ENCODE peak calls at places on chromosomes 6 and 20, in eight cellular contexts. A is stomach; B is mucosa of descending colon; F is coronary artery; Y is CD8-positive, alpha-beta T cell; W is NB4; Q is astrocyte of the spinal cord; D is upper lobe of left lung. R is an unnamed sample.

GRCh38 chr6:105346052-105346451 is 56.8 kb downstream of the PREP start:
- DNase-seq in A (no peak), B (no peak), F (no peak), Y (no peak), W (no peak), Q (peak), D (no peak), R (peak)

GRCh38 chr20:48823960-48824497 is 3.8 kb downstream of the PREX1 start:
- DNase-seq in A (no peak), B (no peak), F (no peak), Y (peak), W (peak), Q (peak), D (no peak), R (peak)

GRCh38 chr6:70547313-70547712 is 19.4 kb upstream of the SDHAF4 start:
- DNase-seq in A (no peak), B (no peak), F (no peak), Y (no peak), W (peak), Q (peak), D (no peak), R (peak)

GRCh38 chr6:144219056-144219685 is 66.0 kb upstream of the UTRN start:
- DNase-seq in A (no peak), B (no peak), F (no peak), Y (no peak), W (peak), Q (peak), D (no peak), R (peak)

GRCh38 chr6:12051861-12052368 is 39.8 kb downstream of the HIVEP1 start:
- DNase-seq in A (no peak), B (peak), F (no peak), Y (peak), W (peak), Q (peak), D (no peak), R (no peak)

GRCh38 chr6:145886228-145886956 is 71.8 kb upstream of the FBXO30 start:
- DNase-seq in A (no peak), B (no peak), F (no peak), Y (no peak), W (no peak), Q (peak), D (no peak), R (peak)

GRCh38 chr20:23595941-23596340 is 9.8 kb downstream of the CST9 start:
- DNase-seq in A (no peak), B (no peak), F (no peak), Y (no peak), W (no peak), Q (no peak), D (no peak), R (no peak)

GRCh38 chr6:45422541-45423110 is 44.9 kb upstream of the SUPT3H start:
- DNase-seq in A (peak), B (no peak), F (no peak), Y (peak), W (peak), Q (no peak), D (peak), R (no peak)

GRCh38 chr6:9646346-9647042 is 768.4 kb downstream of the TFAP2A start:
- DNase-seq in A (no peak), B (no peak), F (no peak), Y (no peak), W (peak), Q (no peak), D (no peak), R (no peak)

GRCh38 chr6:124858564-124858963 is 103.7 kb upstream of the RNF217 start:
- DNase-seq in A (no peak), B (no peak), F (no peak), Y (no peak), W (no peak), Q (no peak), D (no peak), R (no peak)

GRCh38 chr6:98463038-98463437 is 371.3 kb upstream of the POU3F2 start:
- DNase-seq in A (no peak), B (no peak), F (no peak), Y (no peak), W (no peak), Q (no peak), D (no peak), R (no peak)

GRCh38 chr6:118663993-118664985 is 12.9 kb upstream of the CEP85L start:
- DNase-seq in A (no peak), B (no peak), F (no peak), Y (no peak), W (no peak), Q (no peak), D (no peak), R (no peak)

GRCh38 chr6:11730645-11731044 is 48.0 kb downstream of the ADTRP start:
- DNase-seq in A (no peak), B (no peak), F (no peak), Y (no peak), W (peak), Q (no peak), D (no peak), R (no peak)

GRCh38 chr6:24935323-24935722 is 437 bp downstream of the RIPOR2 start:
- DNase-seq in A (no peak), B (no peak), F (no peak), Y (no peak), W (no peak), Q (no peak), D (no peak), R (peak)

GRCh38 chr6:148711833-148712653 is 34.8 kb upstream of the UST start:
- DNase-seq in A (no peak), B (no peak), F (no peak), Y (no peak), W (no peak), Q (no peak), D (no peak), R (peak)

GRCh38 chr6:43790031-43790430 is 20.0 kb downstream of the VEGFA start:
- DNase-seq in A (no peak), B (no peak), F (no peak), Y (no peak), W (peak), Q (no peak), D (no peak), R (peak)

DNA sequence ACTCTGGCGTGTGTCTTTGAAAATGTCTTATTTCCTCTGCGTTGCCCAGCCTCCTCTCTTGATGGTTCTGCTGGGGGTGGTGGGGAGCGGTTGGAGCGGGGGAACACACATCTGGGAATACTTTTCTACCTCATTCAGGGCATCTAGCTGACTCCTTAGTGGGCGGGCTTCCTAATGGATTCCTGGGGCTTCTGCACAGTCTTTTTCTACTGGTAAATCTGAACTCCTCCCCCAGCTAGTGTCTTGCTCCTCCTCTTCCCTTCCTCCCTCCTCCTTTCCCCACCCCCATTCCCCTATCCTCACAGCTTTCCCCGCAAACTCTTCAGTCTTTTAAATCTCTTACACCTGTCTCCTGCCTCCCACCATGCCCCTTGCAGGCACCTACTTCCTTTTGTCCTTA is 74.4 kb downstream of the PRL start:
- DNase-seq in A (no peak), B (no peak), F (no peak), Y (no peak), W (no peak), Q (no peak), D (no peak), R (no peak)
- H3K4me3 ChIP-seq in A (no peak), B (no peak), F (no peak), Y (no peak), W (no peak), Q (no peak), D (no peak), R (no peak)

DNA sequence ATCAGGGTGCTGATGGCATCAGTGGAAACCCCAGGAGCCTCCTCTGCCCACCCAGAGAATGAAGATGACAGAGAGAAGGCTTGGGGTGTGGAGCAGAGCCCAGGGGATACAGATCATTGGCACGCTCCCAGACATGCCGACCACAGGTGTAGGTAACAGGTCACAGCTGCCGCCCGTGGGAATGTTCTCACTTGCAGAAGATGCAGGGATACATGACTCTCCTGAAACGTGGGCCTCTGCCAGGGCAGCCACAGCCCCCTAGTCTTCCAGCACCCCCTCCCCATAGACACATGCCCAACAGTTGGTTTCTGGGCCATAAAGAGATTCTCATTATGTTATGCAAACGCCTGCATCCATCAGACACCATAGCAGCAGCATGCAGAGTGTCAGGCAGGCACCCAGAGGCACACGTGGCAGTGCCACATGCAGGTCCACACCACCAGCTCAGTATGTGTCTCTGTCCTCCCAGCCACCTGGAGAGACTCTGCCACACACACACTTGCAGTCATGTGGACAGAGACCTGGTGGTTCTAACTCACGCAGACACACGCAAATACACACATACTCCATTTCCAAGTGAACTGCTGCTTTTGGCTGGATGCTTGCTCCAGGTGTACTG is 45.5 kb downstream of the LRFN2 start:
- DNase-seq in A (no peak), B (no peak), F (no peak), Y (no peak), W (no peak), Q (no peak), D (no peak), R (no peak)
- TF ChIP-seq CTCF in A (no peak), B (no peak), F (no peak), Y (no peak), W (no peak), Q (no peak), D (no peak), R (no peak)

DNA sequence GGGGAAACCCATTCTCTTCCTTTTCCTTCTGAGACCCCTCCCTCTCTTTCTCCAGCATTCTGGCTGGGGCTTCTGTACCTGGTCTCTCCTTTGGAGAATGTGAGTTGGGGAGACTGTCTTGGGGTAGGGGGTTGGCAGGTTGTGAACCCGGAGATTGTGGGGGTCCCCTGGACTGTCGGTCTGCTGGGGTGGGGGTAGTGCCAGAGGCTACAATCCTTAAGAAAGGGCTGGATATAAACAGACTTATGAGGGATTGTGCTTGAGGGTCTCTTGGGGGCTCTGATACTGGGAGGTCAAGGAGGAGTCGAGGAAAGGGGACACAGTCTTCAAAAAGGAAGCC is 2.4 kb downstream of the SPAG4 start:
- DNase-seq in A (no peak), B (no peak), F (no peak), Y (no peak), W (no peak), Q (no peak), D (no peak), R (no peak)
- H3K4me3 ChIP-seq in A (peak), B (no peak), F (peak), Y (peak), W (peak), Q (peak), D (peak), R (peak)

GRCh38 chr6:36897629-36898028 is 11.9 kb downstream of the C6orf89 start:
- DNase-seq in A (no peak), B (no peak), F (no peak), Y (peak), W (no peak), Q (peak), D (no peak), R (no peak)
- TF ChIP-seq CTCF in A (no peak), B (no peak), F (no peak), Y (no peak), W (no peak), Q (peak), D (no peak), R (no peak)

DNA sequence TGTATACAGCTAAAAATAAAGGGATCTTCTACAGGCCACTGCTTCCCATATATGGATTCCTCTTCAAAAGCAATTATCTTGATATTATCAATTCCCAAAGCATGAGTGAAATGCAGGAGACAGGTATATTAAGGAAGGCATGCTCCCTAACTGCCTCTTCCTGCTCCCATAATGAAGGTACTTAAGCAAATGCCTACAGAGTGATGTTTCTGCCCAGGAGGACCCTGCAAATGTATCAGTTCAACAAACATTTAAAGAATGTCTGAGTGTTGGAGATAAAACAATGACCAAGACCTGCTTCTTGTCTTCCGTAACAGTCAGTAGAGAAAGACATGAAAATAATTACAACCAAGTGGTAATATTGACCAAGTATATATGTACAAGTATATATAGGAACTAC is 4.2 kb downstream of the UBE2J1 start:
- DNase-seq in A (no peak), B (no peak), F (no peak), Y (no peak), W (no peak), Q (peak), D (no peak), R (no peak)
- H3K4me3 ChIP-seq in A (no peak), B (no peak), F (no peak), Y (no peak), W (no peak), Q (no peak), D (no peak), R (no peak)

GRCh38 chr20:46152824-46153586 is 34.9 kb downstream of the CD40 start:
- DNase-seq in A (no peak), B (no peak), F (no peak), Y (no peak), W (no peak), Q (no peak), D (peak), R (no peak)

GRCh38 chr20:46154796-46155195 is 36.7 kb downstream of the CD40 start:
- DNase-seq in A (no peak), B (no peak), F (no peak), Y (no peak), W (no peak), Q (no peak), D (no peak), R (no peak)

GRCh38 chr20:46150982-46151381 is 32.9 kb downstream of the CD40 start:
- DNase-seq in A (no peak), B (no peak), F (no peak), Y (no peak), W (no peak), Q (no peak), D (no peak), R (no peak)

GRCh38 chr20:46148313-46149213 is 30.4 kb downstream of the CD40 start:
- DNase-seq in A (no peak), B (no peak), F (no peak), Y (no peak), W (no peak), Q (no peak), D (no peak), R (no peak)

GRCh38 chr20:46151936-46152335 is 33.8 kb downstream of the CD40 start:
- DNase-seq in A (no peak), B (peak), F (no peak), Y (no peak), W (peak), Q (no peak), D (no peak), R (no peak)
- TF ChIP-seq CTCF in A (no peak), B (no peak), F (no peak), Y (no peak), W (peak), Q (peak), D (peak), R (peak)

DNA sequence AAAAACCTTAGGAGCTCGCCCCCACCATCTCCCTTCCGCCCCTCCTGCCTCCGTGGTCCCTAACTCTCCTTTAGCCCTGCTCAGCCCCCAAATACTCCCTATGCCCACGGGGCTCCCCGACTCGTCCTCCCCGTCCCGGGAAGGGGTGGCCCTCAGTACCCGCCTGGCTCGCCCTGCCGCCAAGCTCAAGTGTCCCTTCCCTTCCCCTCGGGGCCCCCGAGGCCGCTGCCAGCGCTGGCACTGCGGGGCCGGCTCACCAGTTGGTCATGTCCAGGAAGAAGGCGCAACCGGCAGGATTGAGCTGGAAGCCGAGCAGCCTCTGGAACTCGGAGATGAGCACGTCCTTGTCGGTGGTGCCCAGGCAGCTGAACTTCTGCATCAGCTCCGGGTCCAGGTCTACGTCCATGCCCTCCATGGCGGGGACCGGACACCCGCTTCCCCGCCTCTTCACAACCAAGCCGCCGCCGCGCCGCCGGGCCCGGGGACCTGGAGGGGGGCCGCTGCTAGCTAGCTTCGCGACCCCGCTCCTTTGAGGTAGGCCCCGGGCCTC is 303 bp downstream of the ILRUN start:
- DNase-seq in A (peak), B (peak), F (peak), Y (no peak), W (peak), Q (peak), D (no peak), R (peak)
- H3K4me3 ChIP-seq in A (peak), B (peak), F (peak), Y (peak), W (peak), Q (peak), D (peak), R (peak)